ENCODE peak calls at places on chromosome X, in nine cellular contexts. T is neural progenitor cell, V is hepatocyte, U is HCT116, W is GM23248, Z is GM23338, K is SK-N-SH, R is PC-3, L is MM.1S. F is an unnamed sample.

GRCh38 chrX:123171781-123172180 is 12.3 kb upstream of the GRIA3 start:
- DNase-seq in T (no peak), V (no peak), U (no peak), W (peak), Z (no peak), K (no peak), R (no peak), L (no peak), F (no peak)

GRCh38 chrX:21837056-21837455 is 2.4 kb upstream of the MBTPS2 start:
- DNase-seq in T (no peak), V (no peak), U (no peak), W (no peak), Z (no peak), K (no peak), R (peak), L (no peak), F (no peak)

GRCh38 chrX:40266490-40267333 is 169.0 kb upstream of the BCOR start:
- DNase-seq in T (peak), V (peak), U (peak), W (peak), Z (peak), K (peak), R (peak), L (peak), F (peak)

GRCh38 chrX:72269671-72270251 is 7.3 kb downstream of the RPS4X start:
- DNase-seq in T (no peak), V (no peak), U (no peak), W (peak), Z (no peak), K (no peak), R (peak), L (no peak), F (no peak)

GRCh38 chrX:125198546-125198945 is 121.1 kb upstream of the TEX13C start:
- DNase-seq in T (no peak), V (no peak), U (no peak), W (no peak), Z (no peak), K (peak), R (no peak), L (no peak), F (no peak)

GRCh38 chrX:136780738-136781137 is at the start of gene ARHGEF6:
- DNase-seq in T (no peak), V (no peak), U (no peak), W (peak), Z (no peak), K (no peak), R (peak), L (peak), F (peak)

GRCh38 chrX:150693782-150694574 is 782 bp downstream of the MTMR1 start:
- DNase-seq in T (peak), V (peak), U (peak), W (peak), Z (peak), K (peak), R (peak), L (peak), F (peak)

GRCh38 chrX:13764765-13765164 is 30.2 kb downstream of the OFD1 start:
- DNase-seq in T (peak), V (peak), U (no peak), W (no peak), Z (peak), K (peak), R (no peak), L (no peak), F (no peak)

GRCh38 chrX:102787283-102787682 is 66.7 kb downstream of the GPRASP3 start:
- DNase-seq in T (no peak), V (no peak), U (no peak), W (no peak), Z (peak), K (no peak), R (no peak), L (no peak), F (no peak)

GRCh38 chrX:110853610-110854009 is 58.0 kb upstream of the CHRDL1 start:
- DNase-seq in T (peak), V (peak), U (no peak), W (peak), Z (peak), K (peak), R (peak), L (peak), F (no peak)

GRCh38 chrX:129939986-129940385 is 34.0 kb downstream of the UTP14A start:
- DNase-seq in T (peak), V (no peak), U (no peak), W (no peak), Z (peak), K (no peak), R (no peak), L (no peak), F (no peak)

GRCh38 chrX:32572644-32573043 is 638.7 kb downstream of the DMD start:
- DNase-seq in T (peak), V (no peak), U (no peak), W (no peak), Z (no peak), K (no peak), R (no peak), L (no peak), F (no peak)

GRCh38 chrX:40581333-40581910 is 652 bp downstream of the ATP6AP2 start:
- DNase-seq in T (no peak), V (no peak), U (no peak), W (peak), Z (no peak), K (no peak), R (peak), L (peak), F (peak)

GRCh38 chrX:23341452-23341851 is 6.8 kb downstream of the PTCHD1 start:
- DNase-seq in T (peak), V (peak), U (no peak), W (no peak), Z (no peak), K (no peak), R (peak), L (no peak), F (no peak)

GRCh38 chrX:72576161-72576896 is 3.7 kb upstream of the HDAC8 start:
- DNase-seq in T (no peak), V (no peak), U (no peak), W (peak), Z (no peak), K (no peak), R (peak), L (no peak), F (no peak)

GRCh38 chrX:361231-362145 is 25.2 kb downstream of the PPP2R3B start:
- DNase-seq in T (no peak), V (no peak), U (no peak), W (no peak), Z (no peak), K (no peak), R (no peak), L (no peak), F (no peak)

GRCh38 chrX:136620780-136621179 is 27.2 kb upstream of the CD40LG start:
- DNase-seq in T (no peak), V (no peak), U (no peak), W (no peak), Z (no peak), K (no peak), R (peak), L (no peak), F (no peak)

GRCh38 chrX:123173833-123174232 is 10.2 kb upstream of the GRIA3 start:
- DNase-seq in T (peak), V (no peak), U (peak), W (no peak), Z (peak), K (peak), R (peak), L (peak), F (peak)

GRCh38 chrX:37812110-37812509 is 32.3 kb downstream of the CYBB start:
- DNase-seq in T (no peak), V (no peak), U (no peak), W (no peak), Z (no peak), K (no peak), R (no peak), L (no peak), F (no peak)

GRCh38 chrX:47645530-47645929 is 4.8 kb downstream of the ELK1 start:
- DNase-seq in T (no peak), V (no peak), U (no peak), W (no peak), Z (no peak), K (no peak), R (no peak), L (no peak), F (no peak)

GRCh38 chrX:47643926-47644325 is 6.4 kb downstream of the ELK1 start:
- DNase-seq in T (peak), V (no peak), U (no peak), W (peak), Z (no peak), K (no peak), R (peak), L (peak), F (no peak)

GRCh38 chrX:47646636-47647035 is 3.7 kb downstream of the ELK1 start:
- DNase-seq in T (no peak), V (no peak), U (no peak), W (no peak), Z (no peak), K (no peak), R (no peak), L (no peak), F (no peak)

GRCh38 chrX:47648376-47648775 is 2.0 kb downstream of the ELK1 start:
- DNase-seq in T (no peak), V (no peak), U (no peak), W (no peak), Z (no peak), K (no peak), R (no peak), L (no peak), F (no peak)

DNA sequence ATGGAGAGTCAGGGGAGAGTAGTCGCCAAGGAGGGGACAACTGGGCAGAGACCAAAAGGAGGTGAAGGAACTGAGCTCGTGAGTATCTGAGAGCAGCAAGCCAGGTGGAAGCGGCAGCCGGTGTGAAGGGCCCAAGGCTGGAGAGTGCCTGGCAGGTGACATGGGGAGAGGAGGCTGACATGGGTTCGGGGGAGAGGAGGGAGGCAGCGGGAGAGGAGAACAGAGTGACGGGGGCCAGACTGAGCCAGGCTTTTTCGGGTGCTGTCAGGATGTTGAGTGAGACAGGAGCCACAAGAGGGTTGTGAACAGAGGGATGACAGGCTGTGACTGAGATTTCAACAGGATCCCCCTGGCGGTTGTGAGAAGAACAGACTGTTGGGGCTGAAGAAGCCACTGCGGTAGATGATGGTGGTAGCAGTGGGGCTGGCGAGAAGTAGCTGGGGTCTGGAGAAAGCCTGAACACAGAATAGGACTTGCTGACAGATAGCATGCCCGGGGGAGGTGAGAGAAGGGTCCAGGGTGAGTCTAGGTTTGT is 5.7 kb downstream of the ELK1 start:
- DNase-seq in T (peak), V (peak), U (no peak), W (peak), Z (peak), K (peak), R (peak), L (peak), F (no peak)
- TF ChIP-seq EZH2phosphoT487 in T (no peak), V (no peak), U (no peak), W (no peak), Z (no peak), K (no peak), R (no peak), L (no peak), F (no peak)

DNA sequence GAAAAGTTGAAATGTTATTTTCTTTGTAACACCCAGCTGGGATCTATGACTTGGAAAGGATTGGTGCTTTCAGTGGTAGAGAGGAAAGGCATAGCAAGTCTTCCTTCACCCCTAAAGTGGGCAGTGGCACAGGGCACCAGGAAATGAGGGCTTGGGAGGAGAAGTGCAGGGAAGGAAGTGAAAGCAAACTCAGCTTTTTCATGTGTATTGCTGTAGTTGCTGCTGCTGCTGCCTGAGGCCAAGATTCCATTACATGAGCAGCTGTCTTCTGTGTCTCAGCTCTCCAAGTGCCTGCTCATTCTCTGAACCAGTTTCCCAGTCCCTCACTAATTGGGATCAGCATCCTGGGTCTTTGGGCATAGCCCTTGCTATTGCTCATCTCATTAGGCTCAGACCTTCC is 2.6 kb downstream of the HCCS start:
- DNase-seq in T (no peak), V (no peak), U (no peak), W (peak), Z (no peak), K (no peak), R (no peak), L (peak), F (peak)
- H3K4me2 ChIP-seq in T (no peak), V (no peak), U (no peak), W (no peak), Z (no peak), K (no peak), R (peak), L (peak), F (peak)

DNA sequence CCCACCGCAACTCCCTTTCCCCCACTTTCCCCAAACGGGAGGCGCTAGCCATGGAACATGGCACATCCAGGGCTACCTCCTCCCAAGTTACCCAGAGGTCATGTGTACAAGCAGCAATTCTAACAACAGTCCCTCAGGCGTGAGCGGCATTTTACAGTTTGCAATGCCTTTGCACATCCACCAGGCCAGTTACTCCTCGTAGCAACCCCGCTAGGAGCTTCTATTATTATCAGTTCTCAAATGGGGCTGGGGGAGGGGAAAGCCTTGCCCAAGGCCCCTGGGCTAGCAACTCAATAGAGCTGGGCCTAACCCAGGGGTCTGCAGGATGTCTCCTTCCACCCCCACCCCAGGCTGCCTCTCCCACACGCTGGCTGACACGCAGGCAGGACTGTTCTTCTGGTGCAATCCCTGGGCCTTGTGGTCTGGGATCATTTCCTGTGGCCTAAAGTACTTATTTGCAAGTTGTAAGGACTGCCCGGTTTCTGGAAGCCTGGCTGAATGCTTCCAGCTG is 27.8 kb downstream of the PJA1 start:
- DNase-seq in T (peak), V (peak), U (no peak), W (peak), Z (peak), K (no peak), R (no peak), L (no peak), F (no peak)
- H3K4me3 ChIP-seq in T (no peak), V (no peak), U (no peak), W (no peak), Z (peak), K (no peak), R (no peak), L (no peak), F (no peak)

GRCh38 chrX:46255066-46255465 is 290.2 kb downstream of the ZNF674 start:
- DNase-seq in T (no peak), V (no peak), U (no peak), W (peak), Z (no peak), K (no peak), R (no peak), L (no peak), F (no peak)
- TF ChIP-seq EZH2phosphoT487 in T (no peak), V (no peak), U (no peak), W (no peak), Z (no peak), K (no peak), R (no peak), L (no peak), F (no peak)

DNA sequence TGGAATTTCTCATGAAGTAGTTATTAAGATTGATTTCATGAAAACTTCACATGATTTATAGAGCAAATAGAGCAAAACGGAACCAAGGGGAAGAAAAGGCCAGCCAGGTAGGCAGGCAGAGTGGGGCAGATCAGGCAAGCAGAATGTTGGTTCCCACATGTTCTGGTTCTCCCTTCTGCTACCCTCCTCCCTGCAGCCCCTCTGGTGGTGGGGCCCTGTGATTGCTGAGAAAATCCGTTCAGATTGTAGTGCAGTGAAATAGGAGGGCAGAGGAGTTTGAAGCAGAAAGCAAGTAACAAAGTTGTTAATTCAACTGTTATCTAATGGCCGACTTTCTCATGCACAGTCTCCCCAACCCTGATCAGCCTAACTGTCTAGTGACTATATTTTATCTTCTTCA is 185.3 kb downstream of the MID1IP1 start:
- DNase-seq in T (no peak), V (no peak), U (no peak), W (no peak), Z (peak), K (no peak), R (no peak), L (no peak), F (no peak)
- H3K4me2 ChIP-seq in T (no peak), V (no peak), U (no peak), W (no peak), Z (no peak), K (no peak), R (no peak), L (no peak), F (no peak)

GRCh38 chrX:48918303-48918643 is 551 bp downstream of the PIM2 start:
- DNase-seq in T (peak), V (no peak), U (no peak), W (no peak), Z (no peak), K (no peak), R (no peak), L (no peak), F (peak)
- H3K4me3 ChIP-seq in T (peak), V (peak), U (peak), W (peak), Z (peak), K (peak), R (peak), L (peak), F (peak)

GRCh38 chrX:134144231-134144630 is 92.8 kb upstream of the CCDC160 start:
- DNase-seq in T (peak), V (no peak), U (peak), W (peak), Z (peak), K (peak), R (peak), L (peak), F (peak)
- TF ChIP-seq EZH2phosphoT487 in T (no peak), V (no peak), U (no peak), W (no peak), Z (no peak), K (no peak), R (no peak), L (no peak), F (no peak)

F was measured in OCI-LY7.